ENCODE peak calls at places on chromosomes 16 and 17, in nine cellular contexts. One of them, this sample, is unnamed. For H3K9me3, the result is how much of the 10 kb centered on the place peaks cover.

GRCh38 chr16:76175718-76176117 is 101.5 kb upstream of the CNTNAP4 start:
- DNase-seq in stomach: no peak
- DNase-seq in upper lobe of right lung: no peak
- DNase-seq in neuronal stem cell: no peak
- DNase-seq in pancreas: no peak
- DNase-seq in Karpas-422: no peak
- DNase-seq in heart left ventricle: no peak
- DNase-seq in tibial artery: no peak
- DNase-seq in small intestine: no peak
- DNase-seq in this sample: no peak

GRCh38 chr17:73654241-73654640 is 10.0 kb upstream of the SDK2 start:
- DNase-seq in pancreas: no peak
- DNase-seq in heart left ventricle: no peak
- DNase-seq in tibial artery: no peak
- DNase-seq in small intestine: no peak
- DNase-seq in stomach: no peak
- DNase-seq in Karpas-422: no peak
- DNase-seq in neuronal stem cell: no peak
- DNase-seq in upper lobe of right lung: no peak
- DNase-seq in this sample: no peak

GRCh38 chr16:86353185-86353584 is 157.1 kb upstream of the FOXF1 start:
- DNase-seq in neuronal stem cell: no peak
- DNase-seq in upper lobe of right lung: no peak
- DNase-seq in pancreas: no peak
- DNase-seq in heart left ventricle: no peak
- DNase-seq in tibial artery: no peak
- DNase-seq in small intestine: no peak
- DNase-seq in stomach: no peak
- DNase-seq in Karpas-422: no peak
- DNase-seq in this sample: no peak

GRCh38 chr17:12522743-12523181 is 142.9 kb upstream of the MYOCD start:
- DNase-seq in tibial artery: no peak
- DNase-seq in neuronal stem cell: no peak
- DNase-seq in small intestine: peak
- DNase-seq in Karpas-422: no peak
- DNase-seq in pancreas: no peak
- DNase-seq in heart left ventricle: no peak
- DNase-seq in stomach: peak
- DNase-seq in upper lobe of right lung: no peak
- DNase-seq in this sample: no peak

GRCh38 chr16:55567382-55567781 is 898 bp downstream of the CAPNS2 start:
- DNase-seq in Karpas-422: no peak
- DNase-seq in upper lobe of right lung: no peak
- DNase-seq in stomach: no peak
- DNase-seq in heart left ventricle: no peak
- DNase-seq in tibial artery: peak
- DNase-seq in pancreas: no peak
- DNase-seq in small intestine: no peak
- DNase-seq in neuronal stem cell: no peak
- DNase-seq in this sample: no peak

GRCh38 chr16:72284042-72284789 is 112.3 kb upstream of the PMFBP1 start:
- DNase-seq in pancreas: no peak
- DNase-seq in stomach: no peak
- DNase-seq in Karpas-422: no peak
- DNase-seq in small intestine: no peak
- DNase-seq in upper lobe of right lung: no peak
- DNase-seq in heart left ventricle: no peak
- DNase-seq in neuronal stem cell: no peak
- DNase-seq in tibial artery: no peak
- DNase-seq in this sample: no peak

GRCh38 chr17:9195961-9196668 is 174.8 kb downstream of the NTN1 start:
- DNase-seq in pancreas: no peak
- DNase-seq in neuronal stem cell: peak
- DNase-seq in stomach: no peak
- DNase-seq in heart left ventricle: no peak
- DNase-seq in upper lobe of right lung: no peak
- DNase-seq in Karpas-422: no peak
- DNase-seq in tibial artery: no peak
- DNase-seq in small intestine: peak
- DNase-seq in this sample: no peak

GRCh38 chr16:17101646-17102045 is 369.1 kb downstream of the XYLT1 start:
- DNase-seq in pancreas: no peak
- DNase-seq in small intestine: peak
- DNase-seq in Karpas-422: peak
- DNase-seq in neuronal stem cell: no peak
- DNase-seq in tibial artery: no peak
- DNase-seq in heart left ventricle: no peak
- DNase-seq in stomach: no peak
- DNase-seq in upper lobe of right lung: no peak
- DNase-seq in this sample: no peak

GRCh38 chr17:40820228-40820838 is 2.1 kb downstream of the KRT10 start:
- DNase-seq in heart left ventricle: no peak
- DNase-seq in neuronal stem cell: no peak
- DNase-seq in pancreas: no peak
- DNase-seq in Karpas-422: no peak
- DNase-seq in tibial artery: no peak
- DNase-seq in small intestine: no peak
- DNase-seq in upper lobe of right lung: no peak
- DNase-seq in stomach: no peak
- DNase-seq in this sample: no peak

GRCh38 chr16:47787695-47788094 is 326.6 kb downstream of the PHKB start:
- DNase-seq in tibial artery: no peak
- DNase-seq in Karpas-422: peak
- DNase-seq in pancreas: no peak
- DNase-seq in heart left ventricle: no peak
- DNase-seq in upper lobe of right lung: no peak
- DNase-seq in stomach: no peak
- DNase-seq in small intestine: no peak
- DNase-seq in neuronal stem cell: peak
- DNase-seq in this sample: no peak

GRCh38 chr16:88534731-88535141 is 35.5 kb upstream of the ZC3H18 start:
- DNase-seq in upper lobe of right lung: peak
- DNase-seq in stomach: no peak
- DNase-seq in small intestine: no peak
- DNase-seq in pancreas: peak
- DNase-seq in tibial artery: no peak
- DNase-seq in heart left ventricle: peak
- DNase-seq in neuronal stem cell: no peak
- DNase-seq in Karpas-422: peak
- DNase-seq in this sample: peak

GRCh38 chr16:81155769-81156168 is 59.6 kb upstream of the GCSH start:
- DNase-seq in Karpas-422: no peak
- DNase-seq in neuronal stem cell: no peak
- DNase-seq in tibial artery: no peak
- DNase-seq in stomach: no peak
- DNase-seq in heart left ventricle: no peak
- DNase-seq in pancreas: no peak
- DNase-seq in small intestine: no peak
- DNase-seq in upper lobe of right lung: no peak
- DNase-seq in this sample: no peak

GRCh38 chr17:20208717-20209116 is 199.6 kb downstream of the SPECC1 start:
- DNase-seq in tibial artery: no peak
- DNase-seq in small intestine: no peak
- DNase-seq in Karpas-422: no peak
- DNase-seq in upper lobe of right lung: no peak
- DNase-seq in heart left ventricle: no peak
- DNase-seq in stomach: no peak
- DNase-seq in neuronal stem cell: no peak
- DNase-seq in pancreas: no peak
- DNase-seq in this sample: no peak

GRCh38 chr17:20205609-20206008 is 196.4 kb downstream of the SPECC1 start:
- DNase-seq in upper lobe of right lung: no peak
- DNase-seq in pancreas: no peak
- DNase-seq in neuronal stem cell: no peak
- DNase-seq in tibial artery: no peak
- DNase-seq in heart left ventricle: no peak
- DNase-seq in stomach: no peak
- DNase-seq in Karpas-422: no peak
- DNase-seq in small intestine: no peak
- DNase-seq in this sample: no peak

GRCh38 chr17:20206068-20206467 is 196.9 kb downstream of the SPECC1 start:
- DNase-seq in neuronal stem cell: no peak
- DNase-seq in stomach: no peak
- DNase-seq in pancreas: no peak
- DNase-seq in upper lobe of right lung: no peak
- DNase-seq in Karpas-422: no peak
- DNase-seq in tibial artery: no peak
- DNase-seq in heart left ventricle: no peak
- DNase-seq in small intestine: no peak
- DNase-seq in this sample: peak

GRCh38 chr17:20207295-20207985 is 198.3 kb downstream of the SPECC1 start:
- DNase-seq in neuronal stem cell: no peak
- DNase-seq in pancreas: no peak
- DNase-seq in small intestine: no peak
- DNase-seq in heart left ventricle: no peak
- DNase-seq in tibial artery: no peak
- DNase-seq in upper lobe of right lung: no peak
- DNase-seq in stomach: no peak
- DNase-seq in Karpas-422: no peak
- DNase-seq in this sample: no peak

DNA sequence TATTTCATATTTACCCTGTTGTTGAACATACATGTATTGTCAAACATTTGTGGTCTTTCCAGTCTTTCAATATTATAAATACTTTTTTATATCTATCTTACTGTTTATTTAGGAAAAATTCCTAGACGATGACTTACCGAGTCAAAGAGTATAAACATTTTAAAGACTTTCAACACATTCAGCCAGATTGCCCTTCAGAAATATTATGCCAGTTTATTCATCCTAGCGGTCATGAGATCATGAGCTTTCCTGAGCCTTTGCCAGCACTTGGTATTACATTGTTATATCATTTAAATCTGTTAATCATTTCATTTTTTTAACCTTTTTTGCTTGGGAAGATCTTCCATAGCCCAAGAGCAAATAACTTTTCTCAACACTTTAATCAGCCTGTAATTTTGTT is 197.4 kb downstream of the SPECC1 start:
- DNase-seq in heart left ventricle: no peak
- DNase-seq in stomach: no peak
- DNase-seq in tibial artery: no peak
- DNase-seq in upper lobe of right lung: no peak
- DNase-seq in pancreas: no peak
- DNase-seq in neuronal stem cell: no peak
- DNase-seq in Karpas-422: no peak
- DNase-seq in small intestine: no peak
- DNase-seq in this sample: no peak
- H3K4me3 ChIP-seq in heart left ventricle: no peak
- H3K4me3 ChIP-seq in stomach: no peak
- H3K4me3 ChIP-seq in tibial artery: no peak
- H3K4me3 ChIP-seq in upper lobe of right lung: no peak
- H3K4me3 ChIP-seq in pancreas: no peak
- H3K4me3 ChIP-seq in neuronal stem cell: no peak
- H3K4me3 ChIP-seq in Karpas-422: no peak
- H3K4me3 ChIP-seq in small intestine: no peak
- H3K4me3 ChIP-seq in this sample: no peak

DNA sequence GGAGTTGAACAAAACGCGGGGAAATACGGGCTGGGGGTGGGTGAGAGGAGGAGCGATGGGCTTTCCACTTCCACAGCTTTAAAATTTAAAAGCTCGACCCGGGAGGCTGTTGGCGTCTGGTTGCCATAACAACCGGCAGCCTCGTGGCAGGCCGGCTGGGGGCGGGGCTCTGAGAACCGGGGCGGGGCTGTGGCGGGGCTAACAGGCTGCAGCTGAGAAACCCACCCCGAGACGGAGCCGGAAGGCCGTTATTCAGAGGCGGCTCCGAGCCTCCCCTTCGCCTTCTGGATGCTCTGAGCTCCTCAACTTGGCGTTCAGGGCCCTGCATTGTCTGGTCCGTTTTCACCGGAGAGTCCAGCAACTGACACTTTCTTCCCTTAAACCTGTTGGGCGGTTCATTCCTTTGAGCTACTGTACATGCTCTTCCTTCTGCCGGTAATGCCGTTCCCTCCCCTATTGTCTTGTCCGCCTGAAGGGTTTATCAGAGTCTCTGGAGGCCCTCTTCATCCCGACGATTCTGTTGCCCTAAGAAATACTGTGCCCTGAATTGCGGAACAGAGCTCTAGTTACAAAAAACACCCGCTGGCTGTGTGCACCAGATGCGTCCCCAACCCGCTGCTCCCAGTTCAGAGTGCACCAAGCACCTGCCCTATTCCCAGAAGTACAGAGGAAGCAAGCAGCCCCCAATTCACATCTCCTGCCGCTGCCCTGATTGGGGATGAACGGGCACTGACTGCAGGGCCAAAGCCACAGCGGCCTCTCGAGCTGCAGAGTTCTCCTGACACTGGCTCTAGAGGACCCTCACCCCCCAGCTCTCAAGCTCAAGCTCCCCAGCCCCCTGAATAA is 616 bp downstream of the DNAAF8 start:
- DNase-seq in stomach: peak
- DNase-seq in tibial artery: peak
- DNase-seq in small intestine: peak
- DNase-seq in Karpas-422: peak
- DNase-seq in neuronal stem cell: peak
- DNase-seq in heart left ventricle: peak
- DNase-seq in upper lobe of right lung: peak
- DNase-seq in pancreas: peak
- DNase-seq in this sample: peak
- H3K27ac ChIP-seq in stomach: peak
- H3K27ac ChIP-seq in tibial artery: peak
- H3K27ac ChIP-seq in small intestine: peak
- H3K27ac ChIP-seq in Karpas-422: peak
- H3K27ac ChIP-seq in neuronal stem cell: peak
- H3K27ac ChIP-seq in heart left ventricle: peak
- H3K27ac ChIP-seq in upper lobe of right lung: peak
- H3K27ac ChIP-seq in pancreas: peak
- H3K27ac ChIP-seq in this sample: peak

GRCh38 chr16:3400446-3400778 is 392 bp downstream of the ZSCAN32 start:
- DNase-seq in pancreas: no peak
- DNase-seq in upper lobe of right lung: no peak
- DNase-seq in Karpas-422: no peak
- DNase-seq in heart left ventricle: no peak
- DNase-seq in tibial artery: no peak
- DNase-seq in small intestine: no peak
- DNase-seq in stomach: no peak
- DNase-seq in neuronal stem cell: no peak
- DNase-seq in this sample: no peak

GRCh38 chr16:3401719-3402397 is 843 bp downstream of the ZNF174 start:
- DNase-seq in Karpas-422: peak
- DNase-seq in neuronal stem cell: peak
- DNase-seq in heart left ventricle: no peak
- DNase-seq in upper lobe of right lung: no peak
- DNase-seq in pancreas: no peak
- DNase-seq in tibial artery: no peak
- DNase-seq in stomach: no peak
- DNase-seq in small intestine: no peak
- DNase-seq in this sample: no peak

GRCh38 chr16:3400779-3401688 is at the start of the genes ZNF174 and ZSCAN32:
- DNase-seq in neuronal stem cell: peak
- DNase-seq in Karpas-422: peak
- DNase-seq in small intestine: peak
- DNase-seq in heart left ventricle: peak
- DNase-seq in tibial artery: peak
- DNase-seq in upper lobe of right lung: peak
- DNase-seq in pancreas: peak
- DNase-seq in stomach: peak
- DNase-seq in this sample: peak
- H3K9me3 ChIP-seq in neuronal stem cell: under half
- H3K9me3 ChIP-seq in Karpas-422: under half
- H3K9me3 ChIP-seq in small intestine: under half
- H3K9me3 ChIP-seq in heart left ventricle: under half
- H3K9me3 ChIP-seq in tibial artery: under half
- H3K9me3 ChIP-seq in upper lobe of right lung: under half
- H3K9me3 ChIP-seq in pancreas: under half
- H3K9me3 ChIP-seq in stomach: under half
- H3K9me3 ChIP-seq in this sample: under half

GRCh38 chr16:1432388-1433262 is 1.7 kb downstream of the PERCC1 start:
- DNase-seq in neuronal stem cell: no peak
- DNase-seq in heart left ventricle: peak
- DNase-seq in stomach: no peak
- DNase-seq in Karpas-422: no peak
- DNase-seq in small intestine: no peak
- DNase-seq in pancreas: peak
- DNase-seq in tibial artery: no peak
- DNase-seq in upper lobe of right lung: no peak
- DNase-seq in this sample: no peak
- H3K4me3 ChIP-seq in neuronal stem cell: no peak
- H3K4me3 ChIP-seq in heart left ventricle: peak
- H3K4me3 ChIP-seq in stomach: no peak
- H3K4me3 ChIP-seq in Karpas-422: no peak
- H3K4me3 ChIP-seq in small intestine: no peak
- H3K4me3 ChIP-seq in pancreas: no peak
- H3K4me3 ChIP-seq in tibial artery: no peak
- H3K4me3 ChIP-seq in upper lobe of right lung: peak
- H3K4me3 ChIP-seq in this sample: no peak

This sample was measured in CD4-positive, alpha-beta memory T cell.